ENCODE peak calls at places on chromosomes 4 and X, in seven cellular contexts. I is fibroblast of lung, F is upper lobe of right lung, K is AG09319, V is prostate gland, S is AG09309, J is left ventricle myocardium inferior. E is an unnamed sample.
A peak's percentile ranks its signal among the peaks of the same experiment; 100 is the strongest.

GRCh38 chr4:147195386-147195785 is 249.7 kb upstream of the TTC29 start:
- DNase-seq in I (no peak), F (no peak), K (no peak), V (no peak), S (no peak), J (no peak), E (no peak)

GRCh38 chr4:113383111-113383785 is 333.8 kb downstream of the ANK2 start:
- DNase-seq in I (peak; percentile 86), F (no peak), K (peak; percentile 32), V (no peak), S (peak; percentile 54), J (no peak), E (no peak)

GRCh38 chrX:7047951-7048350 is 99.6 kb upstream of the STS start:
- DNase-seq in I (no peak), F (no peak), K (no peak), V (no peak), S (no peak), J (no peak), E (no peak)

GRCh38 chr4:105828074-105828473 is 67.2 kb upstream of the NPNT start:
- DNase-seq in I (no peak), F (no peak), K (no peak), V (no peak), S (no peak), J (no peak), E (no peak)

GRCh38 chr4:147578611-147579010 is 38.6 kb upstream of the TMEM184C start:
- DNase-seq in I (no peak), F (no peak), K (no peak), V (no peak), S (no peak), J (no peak), E (no peak)

GRCh38 chr4:113069212-113069892 is 19.9 kb downstream of the ANK2 start:
- DNase-seq in I (peak; percentile 14), F (no peak), K (no peak), V (no peak), S (no peak), J (no peak), E (no peak)

GRCh38 chr4:22410645-22411247 is 105.1 kb downstream of the ADGRA3 start:
- DNase-seq in I (peak; percentile 50), F (no peak), K (no peak), V (no peak), S (no peak), J (no peak), E (no peak)

GRCh38 chr4:146442801-146443200 is 78.9 kb downstream of the SLC10A7 start:
- DNase-seq in I (peak; percentile 48), F (no peak), K (no peak), V (no peak), S (peak; percentile 21), J (no peak), E (no peak)

GRCh38 chr4:41256740-41257256 is at the start of gene UCHL1:
- DNase-seq in I (peak; percentile 93), F (no peak), K (peak; percentile 32), V (no peak), S (peak; percentile 41), J (peak; percentile 29), E (peak; percentile 92)

GRCh38 chr4:128707864-128708263 is 101.6 kb upstream of the JADE1 start:
- DNase-seq in I (peak; percentile 44), F (no peak), K (peak; percentile 59), V (no peak), S (peak; percentile 35), J (no peak), E (no peak)

GRCh38 chrX:17022205-17022604 is 75.7 kb downstream of the REPS2 start:
- DNase-seq in I (peak; percentile 78), F (no peak), K (peak; percentile 16), V (no peak), S (peak; percentile 33), J (no peak), E (no peak)

GRCh38 chr4:70902577-70903281 is 560 bp downstream of the MOB1B start:
- DNase-seq in I (peak; percentile 25), F (no peak), K (no peak), V (peak; percentile 15), S (no peak), J (no peak), E (peak; percentile 69)

GRCh38 chr4:8123389-8123788 is 35.2 kb downstream of the ABLIM2 start:
- DNase-seq in I (no peak), F (no peak), K (no peak), V (no peak), S (no peak), J (peak; percentile 53), E (no peak)

GRCh38 chrX:134660627-134661026 is 2.4 kb upstream of the PLAC1 start:
- DNase-seq in I (peak; percentile 31), F (no peak), K (no peak), V (no peak), S (no peak), J (no peak), E (no peak)

GRCh38 chrX:44569122-44569521 is 26.5 kb upstream of the FUNDC1 start:
- DNase-seq in I (peak; percentile 9), F (no peak), K (peak; percentile 62), V (no peak), S (no peak), J (no peak), E (no peak)

GRCh38 chr4:8441499-8442091 is 1.0 kb downstream of the TRMT44 start:
- DNase-seq in I (no peak), F (no peak), K (no peak), V (no peak), S (no peak), J (no peak), E (no peak)

GRCh38 chrX:19751068-19751467 is 136.3 kb downstream of the SH3KBP1 start:
- DNase-seq in I (no peak), F (no peak), K (no peak), V (no peak), S (no peak), J (no peak), E (no peak)

GRCh38 chr4:137510866-137511265 is 21.4 kb downstream of the PCDH18 start:
- DNase-seq in I (peak; percentile 97), F (no peak), K (peak; percentile 85), V (no peak), S (peak; percentile 82), J (no peak), E (no peak)

GRCh38 chrX:40392599-40392998 is 188.2 kb upstream of the ATP6AP2 start:
- DNase-seq in I (no peak), F (no peak), K (no peak), V (no peak), S (no peak), J (peak; percentile 17), E (no peak)

GRCh38 chr4:22500831-22501714 is 14.8 kb downstream of the ADGRA3 start:
- DNase-seq in I (no peak), F (no peak), K (no peak), V (no peak), S (no peak), J (no peak), E (no peak)

GRCh38 chr4:27008693-27009092 is 148.1 kb downstream of the STIM2 start:
- DNase-seq in I (no peak), F (no peak), K (no peak), V (no peak), S (no peak), J (no peak), E (no peak)

GRCh38 chr4:27010334-27010940 is 149.8 kb downstream of the STIM2 start:
- DNase-seq in I (peak; percentile 81), F (peak; percentile 67), K (peak; percentile 44), V (peak; percentile 47), S (peak; percentile 39), J (peak; percentile 22), E (no peak)

GRCh38 chr4:27007507-27007906 is 146.9 kb downstream of the STIM2 start:
- DNase-seq in I (peak; percentile 49), F (no peak), K (no peak), V (no peak), S (peak; percentile 27), J (no peak), E (no peak)

GRCh38 chr4:27011401-27011800 is 150.8 kb downstream of the STIM2 start:
- DNase-seq in I (no peak), F (no peak), K (no peak), V (no peak), S (no peak), J (no peak), E (no peak)

DNA sequence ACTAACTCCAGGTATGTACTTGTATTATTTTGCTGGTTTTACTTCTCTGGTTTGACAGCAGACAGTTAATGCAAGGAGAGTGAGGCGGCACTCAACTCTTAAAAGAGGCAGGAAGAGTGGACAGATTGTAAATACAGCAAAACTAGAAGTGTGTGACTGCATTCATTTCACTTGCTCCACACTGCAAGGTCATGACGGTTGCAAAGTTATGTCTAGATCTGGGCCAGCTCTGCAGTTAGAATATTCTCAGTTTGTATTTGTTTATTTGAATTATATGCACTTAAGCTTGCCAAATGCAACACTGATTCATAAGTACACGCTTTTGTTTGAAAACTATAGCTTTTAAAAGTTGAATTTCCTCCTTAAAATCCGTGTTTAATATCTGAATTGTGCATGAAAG is 148.9 kb downstream of the STIM2 start:
- DNase-seq in I (peak; percentile 89), F (no peak), K (peak; percentile 49), V (no peak), S (peak; percentile 10), J (no peak), E (no peak)
- TF ChIP-seq CTCF in I (no peak), F (no peak), K (no peak), V (no peak), S (no peak), J (no peak), E (no peak)

GRCh38 chr4:23932186-23932585 is 42.3 kb upstream of the PPARGC1A start:
- DNase-seq in I (peak; percentile 33), F (no peak), K (no peak), V (no peak), S (no peak), J (no peak), E (no peak)
- TF ChIP-seq CTCF in I (peak; percentile 13), F (no peak), K (no peak), V (no peak), S (no peak), J (no peak), E (no peak)

GRCh38 chr4:182955411-182955810 is 38.2 kb upstream of the DCTD start:
- DNase-seq in I (no peak), F (no peak), K (no peak), V (no peak), S (no peak), J (no peak), E (no peak)

DNA sequence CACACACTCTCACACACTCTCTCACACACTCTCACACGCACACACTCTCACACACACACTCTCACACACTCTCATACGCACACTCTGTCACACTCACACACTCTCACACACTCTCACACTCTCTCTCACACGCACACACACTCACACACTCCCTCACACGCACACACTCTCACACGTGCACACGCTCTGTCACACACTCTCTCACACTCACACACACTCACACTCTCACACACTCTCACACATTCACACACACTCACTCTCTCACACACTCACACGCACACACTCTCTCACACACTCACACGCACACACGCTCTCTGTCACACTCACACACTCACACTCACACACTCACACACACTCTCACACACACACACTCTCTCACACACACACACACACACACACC is 43.0 kb upstream of the DCTD start:
- DNase-seq in I (no peak), F (no peak), K (no peak), V (no peak), S (no peak), J (no peak), E (no peak)
- TF ChIP-seq CTCF in I (no peak), F (no peak), K (no peak), V (no peak), S (no peak), J (no peak), E (no peak)

GRCh38 chr4:4507923-4508322 is 33.9 kb downstream of the STX18 start:
- DNase-seq in I (no peak), F (no peak), K (no peak), V (no peak), S (no peak), J (no peak), E (no peak)
- TF ChIP-seq CTCF in I (peak; percentile 31), F (no peak), K (peak; percentile 30), V (peak; percentile 8), S (peak; percentile 54), J (peak; percentile 35), E (peak; percentile 71)

E was measured in type B pancreatic cell.